ENCODE peak calls at places on chromosomes 2 and 18, in eight cellular contexts. Y is mesendoderm; P is pancreas; U is IMR-90; N is right cardiac atrium; S is CD4-positive, CD25-positive, alpha-beta regulatory T cell; F is endodermal cell; G is GM23248. B is an unnamed sample.

GRCh38 chr2:161766334-161766733 is 142.1 kb downstream of the SLC4A10 start:
- DNase-seq in Y (no peak), U (no peak), P (no peak), N (no peak), G (peak; percentile 1), F (no peak), S (no peak), B (no peak)

GRCh38 chr2:1572638-1573037 is 159.4 kb downstream of the TPO start:
- DNase-seq in G (peak; percentile 90), U (peak; percentile 73), Y (no peak), F (peak; percentile 31), N (peak; percentile 80), S (no peak), P (no peak), B (no peak)

GRCh38 chr18:25724997-25725396 is 365.4 kb downstream of the SS18 start:
- DNase-seq in N (no peak), F (no peak), P (no peak), G (no peak), Y (no peak), U (no peak), S (no peak), B (peak; percentile 32)

GRCh38 chr18:24065942-24066341 is 51.4 kb downstream of the TTC39C start:
- DNase-seq in U (no peak), S (no peak), P (no peak), Y (no peak), F (no peak), G (no peak), N (no peak), B (no peak)

GRCh38 chr18:41940506-41941215 is 14.4 kb upstream of the PIK3C3 start:
- DNase-seq in G (peak; percentile 86), F (peak; percentile 58), N (no peak), Y (peak; percentile 97), U (peak; percentile 97), P (no peak), S (no peak), B (no peak)

GRCh38 chr2:50895058-50895457 is 136.9 kb downstream of the NRXN1 start:
- DNase-seq in G (no peak), N (no peak), F (no peak), P (no peak), Y (no peak), S (no peak), U (no peak), B (no peak)

GRCh38 chr2:24498121-24498520 is 7.1 kb downstream of the NCOA1 start:
- DNase-seq in S (no peak), Y (no peak), G (no peak), N (no peak), U (no peak), P (no peak), F (no peak), B (no peak)

GRCh38 chr2:237664151-237664550 is 36.8 kb downstream of the LRRFIP1 start:
- DNase-seq in P (no peak), N (no peak), F (no peak), U (no peak), G (no peak), S (no peak), Y (no peak), B (no peak)

GRCh38 chr18:2824865-2825264 is 21.9 kb upstream of the EMILIN2 start:
- DNase-seq in S (no peak), N (no peak), F (no peak), P (no peak), Y (no peak), G (no peak), U (no peak), B (no peak)

GRCh38 chr2:241274127-241274526 is 41.3 kb downstream of the HDLBP start:
- DNase-seq in Y (peak; percentile 59), F (peak; percentile 63), U (no peak), N (no peak), G (peak; percentile 5), P (no peak), S (no peak), B (no peak)

GRCh38 chr2:172496096-172496709 is 59.7 kb upstream of the PDK1 start:
- DNase-seq in Y (no peak), N (no peak), P (no peak), G (no peak), S (peak; percentile 92), F (no peak), U (no peak), B (no peak)

GRCh38 chr2:128412181-128412871 is 93.7 kb upstream of the HS6ST1 start:
- DNase-seq in Y (no peak), F (peak; percentile 21), N (no peak), U (no peak), G (no peak), S (no peak), P (peak; percentile 37), B (no peak)

GRCh38 chr18:56789004-56789888 is 138.1 kb downstream of the WDR7 start:
- DNase-seq in G (peak; percentile 41), P (no peak), F (peak; percentile 88), U (peak; percentile 13), S (peak; percentile 49), N (peak; percentile 37), Y (peak; percentile 79), B (peak; percentile 82)

GRCh38 chr2:207123776-207124391 is 41.9 kb downstream of the KLF7 start:
- DNase-seq in F (peak; percentile 70), N (no peak), S (no peak), P (no peak), Y (peak; percentile 43), G (no peak), U (no peak), B (no peak)

GRCh38 chr2:31129835-31130561 is 8.2 kb downstream of the GALNT14 start:
- DNase-seq in P (no peak), U (no peak), S (no peak), Y (no peak), G (no peak), F (no peak), N (no peak), B (no peak)

GRCh38 chr2:6692819-6693218 is 172.9 kb downstream of the CMPK2 start:
- DNase-seq in Y (no peak), P (no peak), F (no peak), U (no peak), G (no peak), S (no peak), N (no peak), B (no peak)

GRCh38 chr2:390959-391358 is 103.1 kb upstream of the ALKAL2 start:
- DNase-seq in F (peak; percentile 42), U (no peak), N (no peak), G (no peak), S (no peak), P (no peak), Y (no peak), B (no peak)

GRCh38 chr2:240991378-240992263 is 6.8 kb upstream of the SNED1 start:
- DNase-seq in P (peak; percentile 79), S (no peak), G (peak; percentile 98), Y (peak; percentile 55), U (peak; percentile 97), N (peak; percentile 92), F (peak; percentile 61), B (no peak)

GRCh38 chr2:16566701-16567100 is 98.9 kb downstream of the CYRIA start:
- DNase-seq in U (no peak), N (no peak), Y (peak; percentile 92), G (no peak), S (no peak), F (peak; percentile 69), P (no peak), B (no peak)

GRCh38 chr18:9631814-9632496 is 17.6 kb upstream of the PPP4R1 start:
- DNase-seq in S (no peak), G (peak; percentile 93), F (no peak), U (peak; percentile 96), P (no peak), N (no peak), Y (peak; percentile 43), B (peak; percentile 21)

GRCh38 chr2:120538691-120539420 is 192.9 kb downstream of the INHBB start:
- DNase-seq in U (no peak), F (no peak), P (no peak), N (no peak), G (no peak), Y (no peak), S (no peak), B (no peak)

GRCh38 chr2:8332646-8333045 is 349.2 kb upstream of the ID2 start:
- DNase-seq in N (no peak), G (no peak), P (no peak), F (peak; percentile 21), Y (no peak), U (no peak), S (no peak), B (no peak)

GRCh38 chr2:99635710-99636431 is 146.1 kb upstream of the REV1 start:
- DNase-seq in G (peak; percentile 16), P (no peak), Y (no peak), N (peak; percentile 93), F (no peak), S (no peak), U (no peak), B (no peak)

GRCh38 chr2:38516122-38516521 is 86.6 kb downstream of the HNRNPLL start:
- DNase-seq in U (no peak), Y (no peak), S (no peak), N (no peak), F (no peak), G (no peak), P (no peak), B (no peak)
- H3K27ac ChIP-seq in U (no peak overlapping the region), Y (no peak overlapping the region), S (no peak overlapping the region), N (no peak overlapping the region), F (no peak overlapping the region), G (no peak overlapping the region), P (no peak overlapping the region), B (no peak overlapping the region)

GRCh38 chr2:234852941-234853340 is 98.9 kb upstream of the SH3BP4 start:
- DNase-seq in U (no peak), F (no peak), G (no peak), N (no peak), P (no peak), Y (no peak), S (no peak), B (no peak)
- H3K27me3 ChIP-seq in U (no peaks in the 10 kb centered on the region), F (no peaks in the 10 kb centered on the region), G (no peaks in the 10 kb centered on the region), N (no peaks in the 10 kb centered on the region), P (no peaks in the 10 kb centered on the region), Y (no peaks in the 10 kb centered on the region), S (no peaks in the 10 kb centered on the region), B (no peaks in the 10 kb centered on the region)

GRCh38 chr2:96163415-96163767 is 18.2 kb upstream of the DUSP2 start:
- DNase-seq in P (no peak), N (no peak), U (no peak), G (no peak), F (no peak), Y (no peak), S (no peak), B (no peak)
- H3K4me3 ChIP-seq in P (no peak overlapping the region), N (no peak overlapping the region), U (no peak overlapping the region), G (no peak overlapping the region), F (no peak overlapping the region), Y (no peak overlapping the region), S (no peak overlapping the region), B (no peak overlapping the region)

DNA sequence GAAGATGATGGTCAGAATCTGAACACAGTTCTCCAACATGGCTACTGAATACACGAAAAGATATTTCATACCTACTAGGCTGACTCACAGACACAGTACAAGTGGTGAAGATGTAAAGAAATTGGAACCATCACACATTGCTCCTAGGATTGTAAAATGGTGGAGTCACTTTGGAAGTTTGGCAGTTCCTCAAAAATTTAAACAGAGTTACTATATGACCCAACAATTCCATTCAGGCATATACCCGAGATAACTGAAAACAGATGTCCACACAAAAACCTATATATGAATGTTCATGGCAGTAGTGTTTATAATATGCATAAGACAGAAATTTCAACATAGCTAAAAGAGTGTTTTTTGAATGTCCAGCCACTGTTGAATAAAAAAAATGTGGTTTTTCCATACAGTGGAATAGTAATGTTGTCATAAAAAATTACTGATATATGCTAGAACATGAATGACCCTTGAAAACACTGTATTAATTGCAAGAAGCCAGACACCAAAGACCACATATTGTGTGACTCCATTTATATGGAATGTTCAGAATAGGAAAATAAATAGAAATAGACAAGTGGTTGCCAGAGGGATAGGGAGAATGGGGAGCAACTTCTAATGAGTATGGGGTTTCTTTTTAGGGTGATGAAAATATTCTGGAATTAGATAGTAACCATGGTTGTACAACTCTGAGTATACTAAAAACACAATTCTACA is 10.1 kb downstream of the RMP24 start:
- DNase-seq in U (peak; percentile 92), N (no peak), S (no peak), F (no peak), G (peak; percentile 58), P (no peak), Y (no peak), B (no peak)
- H3K27ac ChIP-seq in U (no peak overlapping the region), N (no peak overlapping the region), S (no peak overlapping the region), F (no peak overlapping the region), G (peak overlapping the region; percentile 77), P (no peak overlapping the region), Y (no peak overlapping the region), B (no peak overlapping the region)